ENCODE peak calls at places on chromosome 2, in four cellular contexts. One of them, this sample, is unnamed.
A peak's percentile ranks its signal among the peaks of the same experiment; 100 is the strongest.

GRCh38 chr2:191719261-191719660 is 41.3 kb downstream of the NABP1 start:
- DNase-seq in foreskin fibroblast: no peak
- DNase-seq in HFF-Myc: no peak
- DNase-seq in left ventricle myocardium inferior: no peak
- DNase-seq in this sample: no peak

GRCh38 chr2:232772540-232772939 is 3.8 kb downstream of the KCNJ13 start:
- DNase-seq in left ventricle myocardium inferior: no peak
- DNase-seq in HFF-Myc: no peak
- DNase-seq in foreskin fibroblast: no peak
- DNase-seq in this sample: no peak

GRCh38 chr2:25341753-25342371 is at the start of gene DNMT3A:
- DNase-seq in left ventricle myocardium inferior: peak; percentile 84
- DNase-seq in foreskin fibroblast: peak; percentile 89
- DNase-seq in HFF-Myc: no peak
- DNase-seq in this sample: peak; percentile 38

GRCh38 chr2:135590594-135591290 is 59.5 kb downstream of the R3HDM1 start:
- DNase-seq in HFF-Myc: no peak
- DNase-seq in left ventricle myocardium inferior: no peak
- DNase-seq in foreskin fibroblast: no peak
- DNase-seq in this sample: no peak

GRCh38 chr2:231482806-231483391 is 18.6 kb upstream of the NCL start:
- DNase-seq in left ventricle myocardium inferior: peak; percentile 80
- DNase-seq in foreskin fibroblast: peak; percentile 82
- DNase-seq in HFF-Myc: no peak
- DNase-seq in this sample: no peak

GRCh38 chr2:36359006-36359580 is 3.5 kb downstream of the CRIM1 start:
- DNase-seq in HFF-Myc: no peak
- DNase-seq in left ventricle myocardium inferior: no peak
- DNase-seq in foreskin fibroblast: no peak
- DNase-seq in this sample: no peak

GRCh38 chr2:60439219-60439974 is 114.1 kb downstream of the BCL11A start:
- DNase-seq in HFF-Myc: no peak
- DNase-seq in left ventricle myocardium inferior: peak; percentile 39
- DNase-seq in foreskin fibroblast: no peak
- DNase-seq in this sample: no peak

GRCh38 chr2:65579506-65580235 is 147.3 kb upstream of the SPRED2 start:
- DNase-seq in HFF-Myc: no peak
- DNase-seq in foreskin fibroblast: no peak
- DNase-seq in left ventricle myocardium inferior: no peak
- DNase-seq in this sample: no peak

GRCh38 chr2:3041841-3042600 is 335.6 kb downstream of the EIPR1 start:
- DNase-seq in left ventricle myocardium inferior: peak; percentile 66
- DNase-seq in foreskin fibroblast: no peak
- DNase-seq in HFF-Myc: no peak
- DNase-seq in this sample: no peak

GRCh38 chr2:235095569-235095968 is 143.8 kb downstream of the SH3BP4 start:
- DNase-seq in HFF-Myc: no peak
- DNase-seq in left ventricle myocardium inferior: no peak
- DNase-seq in foreskin fibroblast: peak; percentile 70
- DNase-seq in this sample: no peak

GRCh38 chr2:234671231-234671630 is 174.3 kb upstream of the ARL4C start:
- DNase-seq in foreskin fibroblast: no peak
- DNase-seq in left ventricle myocardium inferior: no peak
- DNase-seq in HFF-Myc: no peak
- DNase-seq in this sample: no peak

GRCh38 chr2:177622516-177622915 is 229.9 kb downstream of the AGPS start:
- DNase-seq in HFF-Myc: no peak
- DNase-seq in foreskin fibroblast: no peak
- DNase-seq in left ventricle myocardium inferior: no peak
- DNase-seq in this sample: no peak

GRCh38 chr2:60707750-60708371 is 48.2 kb upstream of the PAPOLG start:
- DNase-seq in HFF-Myc: peak; percentile 10
- DNase-seq in left ventricle myocardium inferior: no peak
- DNase-seq in foreskin fibroblast: peak; percentile 57
- DNase-seq in this sample: no peak

GRCh38 chr2:238158807-238159539 is at the start of gene ERFE:
- DNase-seq in foreskin fibroblast: peak; percentile 74
- DNase-seq in HFF-Myc: no peak
- DNase-seq in left ventricle myocardium inferior: peak; percentile 20
- DNase-seq in this sample: no peak

GRCh38 chr2:99858951-99859596 is 283.3 kb downstream of the AFF3 start:
- DNase-seq in foreskin fibroblast: peak; percentile 24
- DNase-seq in HFF-Myc: no peak
- DNase-seq in left ventricle myocardium inferior: no peak
- DNase-seq in this sample: no peak

GRCh38 chr2:173229086-173229485 is 125.6 kb upstream of the CDCA7 start:
- DNase-seq in foreskin fibroblast: no peak
- DNase-seq in left ventricle myocardium inferior: no peak
- DNase-seq in HFF-Myc: no peak
- DNase-seq in this sample: no peak

GRCh38 chr2:239927424-239927981 is 97.6 kb downstream of the NDUFA10 start:
- DNase-seq in foreskin fibroblast: peak; percentile 81
- DNase-seq in left ventricle myocardium inferior: peak; percentile 14
- DNase-seq in HFF-Myc: peak; percentile 49
- DNase-seq in this sample: peak; percentile 2

GRCh38 chr2:100957971-100958653 is 44.0 kb upstream of the RPL31 start:
- DNase-seq in left ventricle myocardium inferior: no peak
- DNase-seq in foreskin fibroblast: peak; percentile 94
- DNase-seq in HFF-Myc: no peak
- DNase-seq in this sample: peak; percentile 91

GRCh38 chr2:102636283-102636907 is 17.0 kb downstream of the SLC9A2 start:
- DNase-seq in foreskin fibroblast: no peak
- DNase-seq in HFF-Myc: no peak
- DNase-seq in left ventricle myocardium inferior: no peak
- DNase-seq in this sample: no peak

GRCh38 chr2:60806988-60807681 is 51.1 kb downstream of the PAPOLG start:
- DNase-seq in left ventricle myocardium inferior: no peak
- DNase-seq in HFF-Myc: peak; percentile 78
- DNase-seq in foreskin fibroblast: peak; percentile 79
- DNase-seq in this sample: peak; percentile 27

GRCh38 chr2:43984533-43984932 is 11.3 kb downstream of the LRPPRC start:
- DNase-seq in HFF-Myc: no peak
- DNase-seq in left ventricle myocardium inferior: no peak
- DNase-seq in foreskin fibroblast: no peak
- DNase-seq in this sample: no peak

GRCh38 chr2:30666307-30666874 is 140.9 kb downstream of the CAPN13 start:
- DNase-seq in left ventricle myocardium inferior: no peak
- DNase-seq in foreskin fibroblast: peak; percentile 98
- DNase-seq in HFF-Myc: peak; percentile 95
- DNase-seq in this sample: peak; percentile 53

GRCh38 chr2:216346781-216347180 is 25.5 kb downstream of the MARCHF4 start:
- DNase-seq in HFF-Myc: no peak
- DNase-seq in foreskin fibroblast: no peak
- DNase-seq in left ventricle myocardium inferior: no peak
- DNase-seq in this sample: no peak

GRCh38 chr2:178449700-178450573 is 1.0 kb downstream of the PRKRA start:
- DNase-seq in foreskin fibroblast: peak; percentile 38
- DNase-seq in left ventricle myocardium inferior: no peak
- DNase-seq in HFF-Myc: no peak
- DNase-seq in this sample: no peak

GRCh38 chr2:180823546-180824141 is 156.8 kb upstream of the UBE2E3 start:
- DNase-seq in left ventricle myocardium inferior: no peak
- DNase-seq in HFF-Myc: no peak
- DNase-seq in foreskin fibroblast: peak; percentile 68
- DNase-seq in this sample: no peak

GRCh38 chr2:40037303-40037702 is 258.2 kb upstream of the THUMPD2 start:
- DNase-seq in left ventricle myocardium inferior: no peak
- DNase-seq in foreskin fibroblast: no peak
- DNase-seq in HFF-Myc: no peak
- DNase-seq in this sample: no peak

GRCh38 chr2:126661001-126661400 is 5.0 kb downstream of the GYPC start:
- DNase-seq in foreskin fibroblast: no peak
- DNase-seq in HFF-Myc: no peak
- DNase-seq in left ventricle myocardium inferior: no peak
- DNase-seq in this sample: no peak

GRCh38 chr2:153871231-153872221 is at the start of gene GALNT13:
- DNase-seq in foreskin fibroblast: no peak
- DNase-seq in HFF-Myc: no peak
- DNase-seq in left ventricle myocardium inferior: peak; percentile 27
- DNase-seq in this sample: no peak

GRCh38 chr2:44392338-44392943 is 30.7 kb downstream of the CAMKMT start:
- DNase-seq in HFF-Myc: peak; percentile 19
- DNase-seq in foreskin fibroblast: peak; percentile 60
- DNase-seq in left ventricle myocardium inferior: no peak
- DNase-seq in this sample: no peak

GRCh38 chr2:100197643-100198153 is 55.3 kb upstream of the AFF3 start:
- DNase-seq in left ventricle myocardium inferior: peak; percentile 75
- DNase-seq in foreskin fibroblast: peak; percentile 33
- DNase-seq in HFF-Myc: no peak
- DNase-seq in this sample: peak; percentile 39

GRCh38 chr2:160920061-160920460 is 240.2 kb upstream of the TANK start:
- DNase-seq in HFF-Myc: no peak
- DNase-seq in left ventricle myocardium inferior: no peak
- DNase-seq in foreskin fibroblast: no peak
- DNase-seq in this sample: no peak

GRCh38 chr2:112582314-112582746 is 2.1 kb upstream of the CHCHD5 start:
- DNase-seq in foreskin fibroblast: peak; percentile 72
- DNase-seq in HFF-Myc: peak; percentile 59
- DNase-seq in left ventricle myocardium inferior: no peak
- DNase-seq in this sample: no peak

GRCh38 chr2:116304328-116304727 is 1510.2 kb upstream of the DDX18 start:
- DNase-seq in HFF-Myc: no peak
- DNase-seq in left ventricle myocardium inferior: no peak
- DNase-seq in foreskin fibroblast: no peak
- DNase-seq in this sample: no peak
- TF ChIP-seq CTCF in HFF-Myc: no peak
- TF ChIP-seq CTCF in left ventricle myocardium inferior: no peak
- TF ChIP-seq CTCF in foreskin fibroblast: no peak
- TF ChIP-seq CTCF in this sample: no peak

GRCh38 chr2:150548527-150548926 is 61.1 kb upstream of the RND3 start:
- DNase-seq in foreskin fibroblast: peak; percentile 47
- DNase-seq in HFF-Myc: no peak
- DNase-seq in left ventricle myocardium inferior: no peak
- DNase-seq in this sample: no peak
- TF ChIP-seq CTCF in foreskin fibroblast: peak; percentile 41
- TF ChIP-seq CTCF in HFF-Myc: peak; percentile 65
- TF ChIP-seq CTCF in left ventricle myocardium inferior: peak; percentile 26
- TF ChIP-seq CTCF in this sample: peak; percentile 40

DNA sequence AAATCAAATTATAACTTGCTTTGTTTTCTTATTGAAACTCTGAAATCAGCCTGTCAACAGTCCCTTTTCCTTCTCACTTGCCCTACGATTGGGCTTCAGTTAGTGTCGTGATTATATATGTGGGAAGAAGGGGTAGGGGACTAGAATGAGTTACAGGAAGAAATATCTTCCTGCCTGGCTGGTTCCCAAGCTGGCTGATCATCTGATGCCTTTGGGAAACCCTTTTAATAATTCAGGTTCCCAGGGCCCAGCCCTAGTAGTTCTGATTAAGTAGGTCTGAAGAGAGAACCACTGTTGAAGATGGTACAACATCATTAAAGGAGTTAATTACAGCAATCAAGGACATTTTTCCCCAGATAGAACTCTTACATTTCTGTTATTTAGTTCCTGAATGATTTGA is 110.1 kb upstream of the EML6 start:
- DNase-seq in left ventricle myocardium inferior: no peak
- DNase-seq in HFF-Myc: no peak
- DNase-seq in foreskin fibroblast: no peak
- DNase-seq in this sample: no peak
- TF ChIP-seq CTCF in left ventricle myocardium inferior: no peak
- TF ChIP-seq CTCF in HFF-Myc: no peak
- TF ChIP-seq CTCF in foreskin fibroblast: no peak
- TF ChIP-seq CTCF in this sample: no peak

GRCh38 chr2:171253900-171254447 is 93.3 kb upstream of the TLK1 start:
- DNase-seq in left ventricle myocardium inferior: no peak
- DNase-seq in HFF-Myc: no peak
- DNase-seq in foreskin fibroblast: no peak
- DNase-seq in this sample: no peak
- TF ChIP-seq CTCF in left ventricle myocardium inferior: no peak
- TF ChIP-seq CTCF in HFF-Myc: no peak
- TF ChIP-seq CTCF in foreskin fibroblast: no peak
- TF ChIP-seq CTCF in this sample: no peak

GRCh38 chr2:70947556-70948184 is 12.0 kb downstream of the ATP6V1B1 start:
- DNase-seq in foreskin fibroblast: peak; percentile 52
- DNase-seq in HFF-Myc: peak; percentile 31
- DNase-seq in left ventricle myocardium inferior: no peak
- DNase-seq in this sample: no peak

GRCh38 chr2:70949086-70949485 is 13.4 kb downstream of the ATP6V1B1 start:
- DNase-seq in foreskin fibroblast: no peak
- DNase-seq in HFF-Myc: no peak
- DNase-seq in left ventricle myocardium inferior: no peak
- DNase-seq in this sample: no peak

GRCh38 chr2:70944291-70944690 is 8.6 kb downstream of the ATP6V1B1 start:
- DNase-seq in foreskin fibroblast: no peak
- DNase-seq in HFF-Myc: no peak
- DNase-seq in left ventricle myocardium inferior: no peak
- DNase-seq in this sample: no peak

GRCh38 chr2:70948350-70949003 is 12.8 kb downstream of the ATP6V1B1 start:
- DNase-seq in foreskin fibroblast: peak; percentile 90
- DNase-seq in HFF-Myc: peak; percentile 44
- DNase-seq in left ventricle myocardium inferior: peak; percentile 77
- DNase-seq in this sample: peak; percentile 42

GRCh38 chr2:70946832-70947442 is 11.2 kb downstream of the ATP6V1B1 start:
- DNase-seq in HFF-Myc: peak; percentile 33
- DNase-seq in foreskin fibroblast: peak; percentile 73
- DNase-seq in left ventricle myocardium inferior: no peak
- DNase-seq in this sample: peak; percentile 8
- TF ChIP-seq CTCF in HFF-Myc: peak; percentile 76
- TF ChIP-seq CTCF in foreskin fibroblast: peak; percentile 76
- TF ChIP-seq CTCF in left ventricle myocardium inferior: peak; percentile 80
- TF ChIP-seq CTCF in this sample: peak; percentile 84